ENCODE peak calls at places on chromosomes 4 and X, in six cellular contexts. T is IMR-90; O is upper lobe of left lung; X is uterus; R is effector memory CD4-positive, alpha-beta T cell; A is A549. H is an unnamed sample.

GRCh38 chr4:129994715-129995114 is 898.8 kb downstream of the C4orf33 start:
- DNase-seq in O (no peak), X (no peak), T (no peak), A (no peak), R (no peak), H (no peak)

GRCh38 chr4:73251384-73251783 is 7.2 kb downstream of the ANKRD17 start:
- DNase-seq in A (no peak), O (no peak), R (no peak), X (no peak), T (no peak), H (no peak)

GRCh38 chr4:15920723-15921591 is 17.6 kb downstream of the FGFBP1 start:
- DNase-seq in A (peak; percentile 63), X (peak; percentile 32), O (no peak), T (peak; percentile 99), R (no peak), H (no peak)

GRCh38 chrX:71998836-71999509 is 88.3 kb downstream of the NHSL2 start:
- DNase-seq in X (peak; percentile 43), O (no peak), T (no peak), A (peak; percentile 46), R (peak; percentile 24), H (no peak)

GRCh38 chrX:30060718-30061117 is 154.6 kb upstream of the MAGEB2 start:
- DNase-seq in R (no peak), A (no peak), T (peak; percentile 21), X (no peak), O (no peak), H (no peak)

GRCh38 chr4:155339588-155339987 is 37.2 kb downstream of the MAP9 start:
- DNase-seq in R (no peak), A (peak; percentile 11), O (no peak), T (no peak), X (no peak), H (no peak)

GRCh38 chr4:155666701-155667537 is at the start of gene GUCY1A1:
- DNase-seq in R (no peak), T (no peak), O (peak; percentile 87), X (peak; percentile 33), A (no peak), H (peak; percentile 64)

GRCh38 chr4:80073362-80074008 is 456 bp upstream of the ANTXR2 start:
- DNase-seq in X (no peak), T (no peak), O (no peak), R (no peak), A (no peak), H (no peak)

GRCh38 chr4:48910511-48910910 is 3.9 kb upstream of the OCIAD2 start:
- DNase-seq in X (no peak), O (no peak), R (no peak), A (no peak), T (no peak), H (no peak)

GRCh38 chr4:112170451-112170993 is 25.3 kb downstream of the FAM241A start:
- DNase-seq in T (peak; percentile 92), O (no peak), R (no peak), A (peak; percentile 60), X (no peak), H (no peak)

DNA sequence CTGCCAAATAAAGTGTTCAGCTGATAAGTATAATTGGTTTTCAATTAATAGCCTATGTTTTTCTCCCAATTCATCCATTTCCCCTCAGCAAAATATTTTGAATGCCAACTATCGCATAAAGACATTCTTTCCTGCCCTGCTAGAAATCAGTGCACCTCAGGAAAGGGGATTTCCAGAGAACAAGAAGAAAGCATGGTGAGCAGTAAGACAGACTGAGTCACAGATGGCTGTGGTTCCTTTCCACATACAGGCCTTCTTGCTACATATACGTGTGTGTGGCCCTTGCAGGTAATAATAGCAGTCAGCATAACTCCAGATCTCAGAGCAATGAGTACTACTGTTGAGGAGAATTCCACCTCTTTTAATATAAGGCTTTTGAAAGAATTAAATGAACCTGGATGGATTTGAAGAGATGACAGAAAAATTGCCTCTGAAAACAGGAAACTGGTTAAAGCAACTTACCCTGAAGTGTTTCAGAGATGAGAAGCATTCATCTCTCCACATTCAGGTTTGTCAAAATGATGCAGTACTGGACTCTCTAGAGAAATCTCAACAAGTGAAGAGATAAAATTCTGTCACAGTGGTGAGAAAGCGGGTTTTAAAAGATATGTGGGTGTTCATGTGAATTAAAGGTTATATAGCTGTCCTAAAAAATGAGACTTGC is 13.6 kb downstream of the GASK1B start:
- DNase-seq in O (no peak), X (no peak), A (no peak), R (no peak), T (peak; percentile 87), H (no peak)
- H3K4me1 ChIP-seq in O (no peaks in the 10 kb centered on the region), X (no peaks in the 10 kb centered on the region), A (peaks cover 28% of the 10 kb centered on the region), R (no peaks in the 10 kb centered on the region), T (peaks cover 4% of the 10 kb centered on the region), H (no peaks in the 10 kb centered on the region)

GRCh38 chr4:19239565-19239964 is 1012.1 kb upstream of the SLIT2 start:
- DNase-seq in X (no peak), A (no peak), O (no peak), R (no peak), T (peak; percentile 66), H (no peak)
- H3K4me1 ChIP-seq in X (no peaks in the 10 kb centered on the region), A (no peaks in the 10 kb centered on the region), O (no peaks in the 10 kb centered on the region), R (no peaks in the 10 kb centered on the region), T (no peaks in the 10 kb centered on the region), H (no peaks in the 10 kb centered on the region)

GRCh38 chr4:147830987-147831386 is 99.1 kb downstream of the ARHGAP10 start:
- DNase-seq in T (peak; percentile 63), X (no peak), A (no peak), R (no peak), O (no peak), H (no peak)
- H3K4me1 ChIP-seq in T (peaks cover 27% of the 10 kb centered on the region), X (peaks cover 6% of the 10 kb centered on the region), A (peaks cover 28% of the 10 kb centered on the region), R (no peaks in the 10 kb centered on the region), O (peaks cover 25% of the 10 kb centered on the region), H (peaks cover 82% of the 10 kb centered on the region)

GRCh38 chrX:110741213-110741796 is 54.3 kb downstream of the CHRDL1 start:
- DNase-seq in O (no peak), A (no peak), R (no peak), X (no peak), T (peak; percentile 73), H (no peak)
- H3K4me1 ChIP-seq in O (no peaks in the 10 kb centered on the region), A (no peaks in the 10 kb centered on the region), R (no peaks in the 10 kb centered on the region), X (no peaks in the 10 kb centered on the region), T (peaks cover 2% of the 10 kb centered on the region), H (no peaks in the 10 kb centered on the region)

GRCh38 chr4:23889814-23890269 is at the start of gene PPARGC1A:
- DNase-seq in A (no peak), O (peak; percentile 2), T (peak; percentile 50), X (peak; percentile 51), R (no peak), H (peak; percentile 51)
- H3K4me1 ChIP-seq in A (no peaks in the 10 kb centered on the region), O (no peaks in the 10 kb centered on the region), T (peaks cover 4% of the 10 kb centered on the region), X (no peaks in the 10 kb centered on the region), R (peaks cover 2% of the 10 kb centered on the region), H (no peaks in the 10 kb centered on the region)

GRCh38 chr4:81606166-81606565 is 134.5 kb upstream of the RASGEF1B start:
- DNase-seq in T (no peak), R (no peak), O (no peak), A (no peak), X (no peak), H (no peak)
- H3K4me1 ChIP-seq in T (no peaks in the 10 kb centered on the region), R (no peaks in the 10 kb centered on the region), O (no peaks in the 10 kb centered on the region), A (no peaks in the 10 kb centered on the region), X (no peaks in the 10 kb centered on the region), H (no peaks in the 10 kb centered on the region)

GRCh38 chr4:6017800-6018199 is 431 bp downstream of the C4orf50 start:
- DNase-seq in R (no peak), X (no peak), T (no peak), A (no peak), O (no peak), H (no peak)
- H3K4me1 ChIP-seq in R (no peaks in the 10 kb centered on the region), X (no peaks in the 10 kb centered on the region), T (no peaks in the 10 kb centered on the region), A (no peaks in the 10 kb centered on the region), O (no peaks in the 10 kb centered on the region), H (no peaks in the 10 kb centered on the region)

GRCh38 chr4:87087015-87087920 is 133.2 kb downstream of the KLHL8 start:
- DNase-seq in O (no peak), X (no peak), R (no peak), A (no peak), T (peak; percentile 77), H (no peak)
- H3K4me1 ChIP-seq in O (peaks cover 18% of the 10 kb centered on the region), X (peaks cover 3% of the 10 kb centered on the region), R (no peaks in the 10 kb centered on the region), A (peaks cover 17% of the 10 kb centered on the region), T (peaks cover 8% of the 10 kb centered on the region), H (peaks cover 66% of the 10 kb centered on the region)

DNA sequence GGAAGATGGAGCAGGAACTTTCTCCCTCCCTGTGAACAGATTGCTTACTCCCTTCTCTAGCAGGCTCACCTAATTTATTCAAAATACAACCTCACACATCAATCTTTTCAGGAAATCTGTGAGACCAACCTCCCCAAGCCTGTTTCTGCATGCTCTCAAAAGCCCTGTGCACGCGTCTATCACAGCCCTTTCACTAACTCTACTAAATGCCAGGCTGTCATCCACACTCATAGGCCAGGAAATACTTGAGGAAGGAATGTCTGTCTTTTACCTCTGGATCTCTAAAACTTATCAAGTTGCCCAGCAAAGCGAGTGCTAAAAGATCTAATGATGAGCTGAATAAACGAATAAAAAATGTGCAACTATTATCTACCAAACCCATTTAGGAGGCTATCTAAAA is 11.2 kb downstream of the CAMK2D start:
- DNase-seq in X (no peak), T (no peak), A (no peak), O (no peak), R (no peak), H (no peak)
- H3K4me1 ChIP-seq in X (no peaks in the 10 kb centered on the region), T (no peaks in the 10 kb centered on the region), A (no peaks in the 10 kb centered on the region), O (no peaks in the 10 kb centered on the region), R (no peaks in the 10 kb centered on the region), H (peaks cover 34% of the 10 kb centered on the region)